ENCODE peak calls at places on chromosome 7, in four cellular contexts. C is HepG2, P is K562, Z is SK-N-SH. F is an unnamed sample.

GRCh38 chr7:150365673-150366398 is 2.8 kb upstream of the REPIN1 start:
- DNase-seq in C (no peak), P (no peak), Z (no peak), F (peak)

GRCh38 chr7:36396150-36396549 is 6.5 kb downstream of the ANLN start:
- DNase-seq in C (no peak), P (no peak), Z (no peak), F (no peak)

GRCh38 chr7:27210441-27211083 is 10.7 kb upstream of the HOXA13 start:
- DNase-seq in C (no peak), P (peak), Z (peak), F (peak)

GRCh38 chr7:95479992-95480624 is 5.6 kb upstream of the ASB4 start:
- DNase-seq in C (no peak), P (no peak), Z (no peak), F (no peak)

GRCh38 chr7:30595461-30596042 is 874 bp downstream of the GARS1 start:
- DNase-seq in C (no peak), P (no peak), Z (peak), F (no peak)

GRCh38 chr7:150447966-150448788 is 2.3 kb upstream of the GIMAP8 start:
- DNase-seq in C (no peak), P (no peak), Z (no peak), F (peak)

GRCh38 chr7:130970696-130971095 is 236.7 kb upstream of the KLF14 start:
- DNase-seq in C (no peak), P (no peak), Z (no peak), F (no peak)

GRCh38 chr7:117781707-117782106 is 91.5 kb downstream of the CTTNBP2 start:
- DNase-seq in C (no peak), P (no peak), Z (no peak), F (no peak)

GRCh38 chr7:135341049-135341448 is 107.4 kb downstream of the STRA8 start:
- DNase-seq in C (peak), P (no peak), Z (no peak), F (no peak)

GRCh38 chr7:105822806-105823205 is 53.6 kb downstream of the ATXN7L1 start:
- DNase-seq in C (no peak), P (no peak), Z (no peak), F (no peak)

GRCh38 chr7:70093496-70093895 is 495.2 kb downstream of the AUTS2 start:
- DNase-seq in C (no peak), P (no peak), Z (no peak), F (no peak)

GRCh38 chr7:26500749-26501352 is 209.2 kb downstream of the SNX10 start:
- DNase-seq in C (peak), P (no peak), Z (peak), F (no peak)

GRCh38 chr7:69516208-69516820 is 82.0 kb upstream of the AUTS2 start:
- DNase-seq in C (no peak), P (no peak), Z (no peak), F (no peak)

GRCh38 chr7:7157177-7157886 is 25.0 kb upstream of the C1GALT1 start:
- DNase-seq in C (no peak), P (peak), Z (no peak), F (no peak)

GRCh38 chr7:73823873-73824597 is 6.8 kb upstream of the CLDN4 start:
- DNase-seq in C (no peak), P (no peak), Z (no peak), F (no peak)

GRCh38 chr7:147541261-147541660 is 1049.3 kb upstream of the C7orf33 start:
- DNase-seq in C (no peak), P (no peak), Z (no peak), F (no peak)

GRCh38 chr7:50729962-50730361 is 52.7 kb downstream of the GRB10 start:
- DNase-seq in C (no peak), P (no peak), Z (no peak), F (no peak)

GRCh38 chr7:16652888-16653287 is 6.9 kb downstream of the BZW2 start:
- DNase-seq in C (no peak), P (no peak), Z (no peak), F (no peak)

GRCh38 chr7:11266101-11266500 is 292.4 kb downstream of the PHF14 start:
- DNase-seq in C (no peak), P (no peak), Z (no peak), F (no peak)

GRCh38 chr7:125136341-125136740 is 206.7 kb upstream of the POT1 start:
- DNase-seq in C (no peak), P (no peak), Z (no peak), F (no peak)

GRCh38 chr7:137989127-137989526 is 12.8 kb downstream of the CREB3L2 start:
- DNase-seq in C (no peak), P (peak), Z (no peak), F (no peak)

GRCh38 chr7:41065663-41066062 is 637.2 kb downstream of the INHBA start:
- DNase-seq in C (no peak), P (no peak), Z (no peak), F (no peak)

GRCh38 chr7:36047254-36047653 is 105.8 kb upstream of the EEPD1 start:
- DNase-seq in C (no peak), P (no peak), Z (no peak), F (no peak)

GRCh38 chr7:159026271-159027047 is 118.2 kb downstream of the VIPR2 start:
- DNase-seq in C (no peak), P (no peak), Z (no peak), F (no peak)

GRCh38 chr7:151007469-151007898 is 16.7 kb downstream of the NOS3 start:
- DNase-seq in C (no peak), P (no peak), Z (peak), F (no peak)

GRCh38 chr7:77687747-77688144 is 8.5 kb upstream of the RSBN1L start:
- DNase-seq in C (no peak), P (no peak), Z (no peak), F (no peak)

GRCh38 chr7:70470751-70471150 is 661.2 kb upstream of the GALNT17 start:
- DNase-seq in C (no peak), P (no peak), Z (no peak), F (no peak)

GRCh38 chr7:96178581-96178980 is 143.3 kb downstream of the SLC25A13 start:
- DNase-seq in C (no peak), P (no peak), Z (no peak), F (no peak)

GRCh38 chr7:12320241-12320640 is 83.4 kb downstream of the VWDE start:
- DNase-seq in C (no peak), P (no peak), Z (no peak), F (no peak)

GRCh38 chr7:4692055-4692454 is 10.0 kb downstream of the FOXK1 start:
- DNase-seq in C (no peak), P (no peak), Z (no peak), F (no peak)

GRCh38 chr7:83921798-83922607 is 272.6 kb downstream of the SEMA3A start:
- DNase-seq in C (no peak), P (no peak), Z (peak), F (no peak)

GRCh38 chr7:33486626-33487025 is 357.3 kb downstream of the BBS9 start:
- DNase-seq in C (no peak), P (no peak), Z (no peak), F (no peak)

GRCh38 chr7:44765579-44766415 is 17.1 kb downstream of the ZMIZ2 start:
- DNase-seq in C (no peak), P (no peak), Z (no peak), F (no peak)

GRCh38 chr7:44764665-44765578 is 16.3 kb downstream of the ZMIZ2 start:
- DNase-seq in C (no peak), P (no peak), Z (peak), F (no peak)

GRCh38 chr7:44762726-44763522 is 14.3 kb downstream of the ZMIZ2 start:
- DNase-seq in C (no peak), P (no peak), Z (peak), F (no peak)

GRCh38 chr7:44762300-44762699 is 13.7 kb downstream of the ZMIZ2 start:
- DNase-seq in C (no peak), P (no peak), Z (peak), F (no peak)

DNA sequence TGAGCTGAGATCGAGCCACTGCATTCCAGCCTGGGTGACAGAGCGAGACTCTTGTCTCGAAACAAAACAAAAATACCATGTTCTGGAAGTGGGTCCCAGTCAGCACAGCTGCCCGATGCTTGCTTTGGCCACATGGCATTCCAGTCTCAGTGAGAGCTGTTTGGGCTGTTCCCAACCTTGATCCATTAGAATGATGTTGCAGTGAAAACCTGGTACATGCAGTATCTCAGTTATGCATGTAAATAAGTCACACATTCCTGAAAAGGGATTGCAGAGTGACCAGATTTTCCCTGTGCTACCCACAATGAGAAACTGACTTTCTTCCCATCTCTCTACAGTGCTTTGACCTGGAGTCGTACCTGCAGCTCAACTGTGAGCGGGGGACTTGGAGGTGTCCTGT is 15.4 kb downstream of the ZMIZ2 start:
- DNase-seq in C (no peak), P (no peak), Z (no peak), F (no peak)
- TF ChIP-seq FOXJ3 in C (no peak), P (no peak), Z (no peak), F (no peak)

DNA sequence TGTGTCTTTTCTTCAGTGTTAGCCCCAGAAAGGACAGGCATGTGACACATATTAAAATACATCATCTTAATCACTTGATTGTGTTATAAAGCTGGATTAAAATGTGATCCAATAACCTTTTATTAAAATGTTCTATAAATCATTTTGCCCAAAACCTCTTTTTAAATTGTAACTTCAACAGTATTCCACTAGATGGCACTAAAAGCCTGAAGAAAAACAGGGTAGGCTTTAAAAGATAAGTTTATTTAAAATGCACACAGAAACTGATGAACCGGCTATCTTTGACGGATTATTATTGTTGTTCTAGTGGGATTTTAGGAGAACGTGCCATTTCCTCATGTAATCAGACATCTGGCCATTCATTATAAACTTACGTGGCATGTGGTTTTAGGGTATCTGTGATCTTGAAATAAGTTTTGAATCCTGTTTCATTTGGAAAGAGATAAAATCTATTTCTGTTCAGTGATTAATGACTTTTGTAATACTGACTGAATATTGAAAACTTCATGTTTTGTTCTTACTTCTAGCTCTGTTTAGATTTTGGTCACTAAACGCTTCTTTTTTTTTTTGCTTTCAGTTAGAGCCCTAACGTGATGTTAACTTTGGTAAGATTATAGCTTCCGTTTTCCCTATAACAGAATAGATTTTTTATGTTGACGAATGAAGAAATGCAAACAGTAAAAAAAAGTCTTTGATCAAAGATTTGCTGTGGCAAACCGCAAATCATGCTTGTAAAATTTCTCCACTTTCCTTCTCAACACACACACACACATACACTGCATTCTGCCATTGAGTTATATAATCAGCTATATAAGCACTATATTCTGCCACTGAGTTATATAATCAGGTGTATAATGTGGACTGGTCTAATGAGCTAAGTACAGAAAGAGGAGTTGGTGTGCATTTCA is 13.6 kb downstream of the VPS50 start:
- DNase-seq in C (peak), P (no peak), Z (peak), F (no peak)
- TF ChIP-seq MAX in C (no peak), P (no peak), Z (no peak), F (no peak)

GRCh38 chr7:825386-825785 is 6.9 kb upstream of the SUN1 start:
- DNase-seq in C (no peak), P (no peak), Z (no peak), F (no peak)

GRCh38 chr7:824664-825063 is 7.6 kb upstream of the SUN1 start:
- DNase-seq in C (no peak), P (no peak), Z (no peak), F (no peak)

GRCh38 chr7:828793-829561 is 3.3 kb upstream of the SUN1 start:
- DNase-seq in C (no peak), P (no peak), Z (no peak), F (no peak)

GRCh38 chr7:824106-824505 is 8.2 kb upstream of the SUN1 start:
- DNase-seq in C (no peak), P (no peak), Z (peak), F (no peak)

GRCh38 chr7:826230-826905 is 5.9 kb upstream of the SUN1 start:
- DNase-seq in C (no peak), P (no peak), Z (no peak), F (no peak)
- TF ChIP-seq FOXJ3 in C (no peak), P (no peak), Z (no peak), F (no peak)

DNA sequence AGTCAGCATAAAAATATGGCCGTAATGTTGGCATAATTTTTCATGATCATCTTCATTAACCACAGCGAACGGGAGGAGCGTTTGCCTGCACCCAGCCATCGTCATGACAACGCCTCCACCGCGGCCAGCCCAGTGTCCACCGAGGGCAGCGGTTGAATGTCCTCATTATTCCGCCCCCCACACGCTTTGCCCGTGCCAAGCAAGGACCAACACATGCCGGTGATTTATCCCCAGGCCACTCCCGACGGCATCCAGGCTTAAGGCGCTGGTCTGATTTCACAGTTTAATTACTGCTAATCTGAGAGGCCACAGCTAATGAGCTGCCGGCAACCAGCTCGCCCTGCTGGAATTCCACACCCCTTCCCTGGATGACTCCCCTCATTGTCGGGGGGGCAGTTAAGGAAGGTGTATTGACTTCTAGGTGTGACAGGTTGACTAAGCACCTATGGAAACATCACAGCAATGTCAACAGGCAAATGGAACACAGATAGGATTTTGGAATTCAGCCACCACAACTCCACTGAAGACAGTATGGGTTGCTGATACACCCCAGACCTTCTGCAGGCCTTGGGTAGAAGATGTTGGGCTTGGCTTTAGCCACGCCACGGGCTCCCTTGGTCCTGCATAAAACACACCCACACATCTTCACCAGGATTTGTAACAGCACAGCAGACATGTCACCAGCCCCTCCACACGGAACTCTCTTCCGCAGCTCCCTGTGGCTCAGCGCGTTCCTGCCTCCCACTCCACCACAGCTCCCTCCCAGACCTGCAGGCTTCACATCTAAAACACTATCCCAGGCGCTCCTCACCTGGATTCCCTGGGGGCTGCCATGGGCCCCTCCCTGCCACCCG is 432.4 kb downstream of the DNAJB6 start:
- DNase-seq in C (no peak), P (no peak), Z (no peak), F (no peak)
- TF ChIP-seq MAX in C (no peak), P (no peak), Z (no peak), F (no peak)

GRCh38 chr7:76072243-76073148 is 24.6 kb downstream of the MDH2 start:
- DNase-seq in C (no peak), P (no peak), Z (peak), F (peak)

GRCh38 chr7:76065016-76065612 is 17.2 kb downstream of the MDH2 start:
- DNase-seq in C (no peak), P (no peak), Z (no peak), F (no peak)

GRCh38 chr7:76071316-76072242 is 23.7 kb downstream of the MDH2 start:
- DNase-seq in C (no peak), P (no peak), Z (peak), F (peak)

GRCh38 chr7:76066716-76067503 is 19.0 kb downstream of the MDH2 start:
- DNase-seq in C (no peak), P (no peak), Z (no peak), F (no peak)

DNA sequence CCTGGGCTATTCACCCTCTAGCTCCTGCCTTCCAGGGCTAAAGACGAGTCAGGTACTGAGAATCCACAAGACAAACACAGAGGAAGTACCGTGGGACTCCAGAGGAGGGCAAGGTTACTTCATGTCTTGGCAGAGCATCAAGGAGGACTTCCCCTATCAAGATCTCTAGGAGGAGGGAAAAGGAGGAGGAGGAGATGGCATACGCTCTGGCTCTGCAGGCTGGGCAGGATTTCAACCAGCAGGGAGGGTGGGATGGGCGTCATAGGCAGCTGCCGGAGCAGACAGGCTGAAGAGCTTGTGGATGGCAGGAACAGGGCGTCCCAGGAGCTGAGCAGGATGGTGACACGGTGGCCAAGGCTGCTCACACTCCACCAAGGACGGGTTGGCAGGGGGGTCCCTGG is 21.3 kb downstream of the MDH2 start:
- DNase-seq in C (no peak), P (peak), Z (peak), F (peak)
- TF ChIP-seq FOXJ3 in C (no peak), P (no peak), Z (no peak), F (no peak)

GRCh38 chr7:128841961-128842673 is 11.9 kb downstream of the FLNC start:
- DNase-seq in C (no peak), P (peak), Z (peak), F (peak)

GRCh38 chr7:128844777-128845311 is 14.6 kb downstream of the FLNC start:
- DNase-seq in C (no peak), P (no peak), Z (no peak), F (no peak)

GRCh38 chr7:128841171-128841690 is 11.0 kb downstream of the FLNC start:
- DNase-seq in C (no peak), P (no peak), Z (no peak), F (no peak)

GRCh38 chr7:128843938-128844621 is 13.9 kb downstream of the FLNC start:
- DNase-seq in C (no peak), P (no peak), Z (no peak), F (no peak)

DNA sequence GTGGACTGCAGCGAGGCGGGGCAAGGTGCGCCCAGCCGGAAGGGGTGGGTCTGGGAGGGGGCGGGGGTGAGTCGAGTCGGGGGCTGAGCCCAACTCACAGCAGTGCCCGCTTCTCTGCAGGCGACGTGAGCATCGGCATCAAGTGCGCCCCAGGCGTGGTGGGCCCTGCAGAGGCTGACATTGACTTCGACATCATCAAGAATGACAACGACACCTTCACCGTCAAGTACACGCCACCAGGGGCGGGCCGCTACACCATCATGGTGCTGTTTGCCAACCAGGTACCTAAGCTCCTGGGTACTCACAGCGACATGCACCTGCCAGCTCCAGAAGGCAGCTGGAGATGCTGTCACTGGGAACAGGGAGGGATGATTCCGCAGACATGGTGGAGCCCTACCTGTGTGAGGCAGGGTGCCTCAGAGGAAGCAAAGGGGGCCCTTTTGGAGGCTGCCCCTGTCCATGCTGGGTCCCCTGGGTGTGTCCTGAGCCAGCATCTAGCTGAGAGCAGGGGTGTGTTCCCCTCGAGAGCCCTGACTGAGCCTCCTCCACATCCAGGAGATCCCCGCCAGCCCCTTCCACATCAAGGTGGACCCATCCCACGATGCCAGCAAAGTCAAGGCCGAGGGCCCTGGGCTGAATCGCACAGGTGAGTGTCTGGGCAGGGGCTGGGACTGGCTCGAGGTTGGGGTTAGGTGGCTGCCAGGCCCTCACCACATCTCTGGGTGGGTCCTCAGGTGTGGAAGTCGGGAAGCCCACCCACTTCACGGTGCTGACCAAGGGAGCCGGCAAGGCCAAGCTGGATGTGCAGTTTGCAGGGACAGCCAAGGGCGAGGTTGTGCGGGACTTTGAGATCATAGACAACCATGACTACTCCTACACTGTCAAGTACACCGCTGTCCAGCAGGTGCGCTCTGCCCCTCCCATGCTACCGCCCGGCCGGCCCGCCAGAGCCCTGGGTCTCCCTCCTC is 12.8 kb downstream of the FLNC start:
- DNase-seq in C (no peak), P (no peak), Z (no peak), F (no peak)
- TF ChIP-seq MAX in C (no peak), P (no peak), Z (no peak), F (no peak)

GRCh38 chr7:3294432-3295100 is 6.5 kb upstream of the SDK1 start:
- DNase-seq in C (no peak), P (no peak), Z (no peak), F (peak)
- TF ChIP-seq FOXJ3 in C (no peak), P (no peak), Z (no peak), F (no peak)